ENCODE peak calls at places on chromosomes 11 and 22, in seven cellular contexts. H, N, V, X, J, S and K are unnamed samples.
A peak's percentile ranks its signal among the peaks of the same experiment; 100 is the strongest.

GRCh38 chr11:103892603-103893002 is 143.8 kb upstream of the DDI1 start:
- DNase-seq in H (peak; percentile 68), N (peak; percentile 39), V (no peak), X (no peak), J (no peak), S (no peak), K (peak; percentile 84)

GRCh38 chr11:48001438-48002021 is 21.2 kb downstream of the PTPRJ start:
- DNase-seq in H (peak; percentile 65), N (peak; percentile 84), V (no peak), X (no peak), J (peak; percentile 18), S (peak; percentile 25), K (no peak)

GRCh38 chr11:68308068-68308467 is 4.3 kb upstream of the LRP5 start:
- DNase-seq in H (no peak), N (no peak), V (no peak), X (no peak), J (no peak), S (no peak), K (no peak)

GRCh38 chr22:40345271-40345670 is 1.0 kb upstream of the ADSL start:
- DNase-seq in H (peak; percentile 23), N (no peak), V (no peak), X (no peak), J (peak; percentile 48), S (no peak), K (no peak)

GRCh38 chr11:17293308-17293707 is 16.8 kb downstream of the NUCB2 start:
- DNase-seq in H (no peak), N (no peak), V (no peak), X (no peak), J (no peak), S (no peak), K (no peak)

GRCh38 chr11:81036168-81036870 is 1595.5 kb upstream of the TENM4 start:
- DNase-seq in H (no peak), N (no peak), V (no peak), X (no peak), J (no peak), S (no peak), K (no peak)

GRCh38 chr11:69004411-69005182 is 8.4 kb downstream of the MRGPRF start:
- DNase-seq in H (no peak), N (no peak), V (no peak), X (no peak), J (no peak), S (no peak), K (no peak)

GRCh38 chr11:75319035-75319877 is 32.2 kb downstream of the ARRB1 start:
- DNase-seq in H (no peak), N (no peak), V (no peak), X (no peak), J (no peak), S (no peak), K (no peak)

GRCh38 chr11:70371241-70371640 is 27.1 kb upstream of the CTTN start:
- DNase-seq in H (no peak), N (no peak), V (no peak), X (no peak), J (no peak), S (peak; percentile 24), K (peak; percentile 41)

GRCh38 chr11:45754261-45754709 is 50.7 kb upstream of the SLC35C1 start:
- DNase-seq in H (peak; percentile 61), N (no peak), V (no peak), X (peak; percentile 63), J (peak; percentile 84), S (no peak), K (no peak)

GRCh38 chr11:61484541-61484940 is 24.0 kb upstream of the LRRC10B start:
- DNase-seq in H (no peak), N (no peak), V (no peak), X (no peak), J (no peak), S (no peak), K (no peak)

GRCh38 chr22:46356496-46357185 is 21.1 kb downstream of the TRMU start:
- DNase-seq in H (no peak), N (no peak), V (no peak), X (no peak), J (no peak), S (no peak), K (no peak)

GRCh38 chr22:46737105-46737975 is 712 bp downstream of the CERK start:
- DNase-seq in H (peak; percentile 36), N (no peak), V (no peak), X (peak; percentile 48), J (peak; percentile 42), S (peak; percentile 38), K (peak; percentile 59)

GRCh38 chr11:76365038-76365679 is 15.8 kb downstream of the THAP12 start:
- DNase-seq in H (no peak), N (no peak), V (no peak), X (no peak), J (peak; percentile 9), S (no peak), K (no peak)

GRCh38 chr22:36086170-36086490 is 57.5 kb upstream of the RBFOX2 start:
- DNase-seq in H (no peak), N (peak; percentile 48), V (no peak), X (no peak), J (no peak), S (no peak), K (no peak)

GRCh38 chr11:26245046-26245445 is 86.9 kb upstream of the ANO3 start:
- DNase-seq in H (peak; percentile 28), N (no peak), V (no peak), X (no peak), J (no peak), S (no peak), K (no peak)

GRCh38 chr11:45921561-45922424 is 663 bp upstream of the LARGE2 start:
- DNase-seq in H (no peak), N (no peak), V (no peak), X (no peak), J (peak; percentile 40), S (no peak), K (no peak)

DNA sequence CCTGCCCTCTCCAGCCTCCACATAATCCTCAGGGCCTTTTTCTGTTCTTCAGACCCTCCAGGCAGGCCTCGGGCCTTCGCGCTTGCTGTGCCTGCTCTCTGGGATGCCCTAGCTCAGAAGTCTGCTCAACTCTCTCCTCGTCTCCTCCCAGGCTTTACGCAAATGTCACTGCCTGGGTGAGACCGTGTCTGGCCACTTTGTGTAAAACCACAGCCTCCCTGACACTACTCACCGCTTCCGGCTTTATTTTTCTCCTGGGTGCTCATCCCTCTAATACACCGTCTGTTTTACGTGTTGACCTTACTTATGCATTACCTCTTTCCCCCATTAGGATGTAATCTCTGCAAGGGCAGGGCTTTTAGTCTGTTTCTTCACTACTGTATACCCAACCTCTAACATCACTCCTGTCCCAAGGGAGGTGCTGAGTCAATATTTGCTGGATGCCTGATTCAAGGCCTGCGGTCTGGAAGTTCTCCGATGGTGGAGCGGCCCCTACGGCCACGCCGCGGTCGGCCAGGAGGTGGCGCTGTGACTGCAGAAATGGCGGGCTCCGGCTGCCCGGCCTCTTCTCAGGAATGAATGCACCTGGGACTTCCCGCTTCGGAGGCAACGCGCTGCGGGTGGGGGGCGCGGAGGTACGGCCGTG is 58.2 kb upstream of the THY1 start:
- DNase-seq in H (peak; percentile 98), N (peak; percentile 86), V (peak; percentile 22), X (peak; percentile 82), J (peak; percentile 90), S (peak; percentile 60), K (peak; percentile 75)
- H3K4me3 ChIP-seq in H (no peak overlapping the region), N (no peak overlapping the region), V (no peak overlapping the region), X (no peak overlapping the region), J (no peak overlapping the region), S (no peak overlapping the region), K (no peak overlapping the region)

GRCh38 chr11:83285771-83286528 is at the start of gene CCDC90B:
- DNase-seq in H (peak; percentile 99), N (peak; percentile 98), V (peak; percentile 89), X (peak; percentile 91), J (peak; percentile 98), S (peak; percentile 98), K (peak; percentile 92)

GRCh38 chr11:83280256-83280655 is 5.9 kb downstream of the CCDC90B start:
- DNase-seq in H (peak; percentile 13), N (no peak), V (no peak), X (no peak), J (no peak), S (no peak), K (no peak)

GRCh38 chr11:83285131-83285770 is 916 bp downstream of the CCDC90B start:
- DNase-seq in H (no peak), N (no peak), V (no peak), X (no peak), J (no peak), S (no peak), K (no peak)

GRCh38 chr11:83284501-83285051 is 1.6 kb downstream of the CCDC90B start:
- DNase-seq in H (no peak), N (no peak), V (no peak), X (no peak), J (no peak), S (peak; percentile 36), K (no peak)

GRCh38 chr11:83282084-83282716 is 4.0 kb downstream of the CCDC90B start:
- DNase-seq in H (no peak), N (no peak), V (no peak), X (no peak), J (no peak), S (no peak), K (no peak)
- H3K27ac ChIP-seq in H (no peak overlapping the region), N (no peak overlapping the region), V (no peak overlapping the region), X (no peak overlapping the region), J (no peak overlapping the region), S (no peak overlapping the region), K (no peak overlapping the region)

GRCh38 chr11:114382509-114382908 is 17.8 kb downstream of the C11orf71 start:
- DNase-seq in H (no peak), N (no peak), V (no peak), X (no peak), J (no peak), S (no peak), K (no peak)

GRCh38 chr11:114384487-114384886 is 15.8 kb downstream of the C11orf71 start:
- DNase-seq in H (no peak), N (no peak), V (no peak), X (no peak), J (no peak), S (no peak), K (no peak)

GRCh38 chr11:114386545-114386944 is 13.8 kb downstream of the C11orf71 start:
- DNase-seq in H (peak; percentile 43), N (no peak), V (no peak), X (no peak), J (no peak), S (no peak), K (no peak)
- H3K4me1 ChIP-seq in H (no peaks in the 10 kb centered on the region), N (no peaks in the 10 kb centered on the region), V (no peaks in the 10 kb centered on the region), X (no peaks in the 10 kb centered on the region), J (no peaks in the 10 kb centered on the region), S (no peaks in the 10 kb centered on the region), K (no peaks in the 10 kb centered on the region)

GRCh38 chr22:32804036-32804435 is 2.5 kb downstream of the TIMP3 start:
- DNase-seq in H (peak; percentile 62), N (no peak), V (no peak), X (no peak), J (no peak), S (no peak), K (no peak)

GRCh38 chr22:32801436-32802290 is at the start of gene TIMP3:
- DNase-seq in H (peak; percentile 88), N (peak; percentile 7), V (peak; percentile 50), X (peak; percentile 94), J (peak; percentile 80), S (no peak), K (peak; percentile 78)

GRCh38 chr22:32803020-32803758 is 1.7 kb downstream of the TIMP3 start:
- DNase-seq in H (no peak), N (no peak), V (no peak), X (no peak), J (no peak), S (no peak), K (no peak)

GRCh38 chr22:32801001-32801435 is 487 bp upstream of the TIMP3 start:
- DNase-seq in H (no peak), N (no peak), V (no peak), X (no peak), J (no peak), S (no peak), K (no peak)

GRCh38 chr22:32802291-32802826 is 854 bp downstream of the TIMP3 start:
- DNase-seq in H (peak; percentile 41), N (no peak), V (no peak), X (no peak), J (no peak), S (no peak), K (no peak)
- H3K4me3 ChIP-seq in H (peak overlapping the region; percentile 97), N (peak overlapping the region; percentile 52), V (peak overlapping the region; percentile 74), X (peak overlapping the region; percentile 100), J (peak overlapping the region; percentile 84), S (no peak overlapping the region), K (peak overlapping the region; percentile 61)